ENCODE peak calls at places on chromosomes 6 and 20, in five cellular contexts. One of them, this sample, is unnamed.

GRCh38 chr6:22681761-22682160 is 112.4 kb downstream of the HDGFL1 start:
- DNase-seq in ovary: no peak
- DNase-seq in spleen: no peak
- DNase-seq in Peyer's patch: no peak
- DNase-seq in lower leg skin: no peak
- DNase-seq in this sample: no peak

GRCh38 chr6:34300332-34300751 is 51.5 kb upstream of the SMIM29 start:
- DNase-seq in lower leg skin: no peak
- DNase-seq in Peyer's patch: no peak
- DNase-seq in ovary: no peak
- DNase-seq in spleen: no peak
- DNase-seq in this sample: no peak

GRCh38 chr6:142242269-142242668 is 59.5 kb upstream of the ADGRG6 start:
- DNase-seq in lower leg skin: no peak
- DNase-seq in ovary: no peak
- DNase-seq in Peyer's patch: no peak
- DNase-seq in spleen: no peak
- DNase-seq in this sample: no peak

GRCh38 chr6:68638225-68638900 is 3.3 kb downstream of the ADGRB3 start:
- DNase-seq in lower leg skin: no peak
- DNase-seq in ovary: peak
- DNase-seq in Peyer's patch: no peak
- DNase-seq in spleen: no peak
- DNase-seq in this sample: no peak

GRCh38 chr6:11397622-11398450 is 139.7 kb upstream of the TMEM170B start:
- DNase-seq in Peyer's patch: no peak
- DNase-seq in lower leg skin: no peak
- DNase-seq in spleen: no peak
- DNase-seq in ovary: no peak
- DNase-seq in this sample: no peak

GRCh38 chr6:3202999-3203696 is 24.3 kb downstream of the TUBB2B start:
- DNase-seq in ovary: no peak
- DNase-seq in Peyer's patch: no peak
- DNase-seq in lower leg skin: no peak
- DNase-seq in spleen: no peak
- DNase-seq in this sample: no peak

GRCh38 chr20:49656304-49656703 is 57.4 kb downstream of the B4GALT5 start:
- DNase-seq in lower leg skin: no peak
- DNase-seq in Peyer's patch: no peak
- DNase-seq in ovary: no peak
- DNase-seq in spleen: no peak
- DNase-seq in this sample: no peak

GRCh38 chr20:60037120-60037499 is 78.9 kb downstream of the CDH26 start:
- DNase-seq in lower leg skin: no peak
- DNase-seq in ovary: no peak
- DNase-seq in spleen: no peak
- DNase-seq in Peyer's patch: no peak
- DNase-seq in this sample: peak

GRCh38 chr6:44512868-44513641 is 125.5 kb downstream of the CDC5L start:
- DNase-seq in lower leg skin: peak
- DNase-seq in ovary: no peak
- DNase-seq in Peyer's patch: no peak
- DNase-seq in spleen: no peak
- DNase-seq in this sample: no peak

GRCh38 chr6:126341126-126341525 is 1.2 kb downstream of the CENPW start:
- DNase-seq in Peyer's patch: no peak
- DNase-seq in spleen: no peak
- DNase-seq in ovary: no peak
- DNase-seq in lower leg skin: no peak
- DNase-seq in this sample: no peak

GRCh38 chr6:126337323-126337722 is 2.6 kb upstream of the CENPW start:
- DNase-seq in ovary: no peak
- DNase-seq in spleen: no peak
- DNase-seq in Peyer's patch: no peak
- DNase-seq in lower leg skin: no peak
- DNase-seq in this sample: no peak

GRCh38 chr6:126344181-126344580 is 4.3 kb downstream of the CENPW start:
- DNase-seq in Peyer's patch: no peak
- DNase-seq in ovary: no peak
- DNase-seq in lower leg skin: no peak
- DNase-seq in spleen: no peak
- DNase-seq in this sample: no peak

GRCh38 chr6:126335210-126335609 is 4.7 kb upstream of the CENPW start:
- DNase-seq in ovary: no peak
- DNase-seq in Peyer's patch: no peak
- DNase-seq in spleen: no peak
- DNase-seq in lower leg skin: no peak
- DNase-seq in this sample: no peak

DNA sequence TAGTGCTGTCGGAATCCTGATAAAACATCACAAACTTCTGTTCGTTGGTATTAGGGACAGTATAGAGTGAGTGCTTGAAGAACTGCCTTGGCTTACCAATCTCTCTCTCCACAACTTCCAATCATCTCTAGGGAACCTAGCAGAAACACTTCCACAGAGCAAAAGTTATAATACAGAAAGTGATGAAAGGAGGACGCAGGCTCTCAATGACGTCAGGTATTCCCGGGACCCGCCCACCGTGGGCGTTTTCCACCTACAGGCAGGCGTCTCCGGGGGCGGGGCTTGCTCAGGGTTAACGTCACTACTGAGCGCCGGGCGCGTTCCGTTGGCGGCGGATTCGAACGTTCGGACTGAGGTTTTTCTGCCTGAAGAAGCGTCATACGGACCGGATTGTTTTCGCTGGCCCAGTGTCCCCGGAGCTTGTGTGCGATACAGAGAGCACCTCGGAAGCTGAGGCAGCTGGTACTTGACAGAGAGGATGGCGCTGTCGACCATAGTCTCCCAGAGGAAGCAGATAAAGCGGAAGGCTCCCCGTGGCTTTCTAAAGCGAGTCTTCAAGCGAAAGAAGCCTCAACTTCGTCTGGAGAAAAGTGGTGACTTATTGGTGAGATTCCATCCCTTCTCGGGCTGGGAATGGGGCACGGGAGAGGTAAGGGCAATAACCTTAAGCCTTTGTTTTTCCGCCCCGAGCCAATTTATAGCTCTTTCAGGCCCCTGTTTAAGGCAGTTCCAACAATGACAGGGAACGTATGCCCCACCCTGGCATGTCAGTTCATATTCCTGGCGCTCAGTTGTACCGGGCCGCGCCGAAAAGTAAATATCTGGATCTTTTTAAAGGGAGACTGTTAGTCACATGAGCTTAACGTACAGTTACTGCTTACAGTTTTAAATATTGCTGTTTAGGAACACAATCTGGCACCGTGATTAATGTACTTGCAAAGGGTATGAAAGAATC is at the start of gene CENPW:
- DNase-seq in spleen: peak
- DNase-seq in ovary: peak
- DNase-seq in Peyer's patch: peak
- DNase-seq in lower leg skin: peak
- DNase-seq in this sample: peak
- TF ChIP-seq POLR2A in spleen: no peak
- TF ChIP-seq POLR2A in ovary: no peak
- TF ChIP-seq POLR2A in Peyer's patch: peak
- TF ChIP-seq POLR2A in lower leg skin: no peak
- TF ChIP-seq POLR2A in this sample: peak

GRCh38 chr6:166691199-166691598 is 64.1 kb upstream of the RPS6KA2 start:
- DNase-seq in Peyer's patch: no peak
- DNase-seq in spleen: no peak
- DNase-seq in ovary: no peak
- DNase-seq in lower leg skin: no peak
- DNase-seq in this sample: peak
- TF ChIP-seq POLR2A in Peyer's patch: no peak
- TF ChIP-seq POLR2A in spleen: no peak
- TF ChIP-seq POLR2A in ovary: no peak
- TF ChIP-seq POLR2A in lower leg skin: no peak
- TF ChIP-seq POLR2A in this sample: no peak

DNA sequence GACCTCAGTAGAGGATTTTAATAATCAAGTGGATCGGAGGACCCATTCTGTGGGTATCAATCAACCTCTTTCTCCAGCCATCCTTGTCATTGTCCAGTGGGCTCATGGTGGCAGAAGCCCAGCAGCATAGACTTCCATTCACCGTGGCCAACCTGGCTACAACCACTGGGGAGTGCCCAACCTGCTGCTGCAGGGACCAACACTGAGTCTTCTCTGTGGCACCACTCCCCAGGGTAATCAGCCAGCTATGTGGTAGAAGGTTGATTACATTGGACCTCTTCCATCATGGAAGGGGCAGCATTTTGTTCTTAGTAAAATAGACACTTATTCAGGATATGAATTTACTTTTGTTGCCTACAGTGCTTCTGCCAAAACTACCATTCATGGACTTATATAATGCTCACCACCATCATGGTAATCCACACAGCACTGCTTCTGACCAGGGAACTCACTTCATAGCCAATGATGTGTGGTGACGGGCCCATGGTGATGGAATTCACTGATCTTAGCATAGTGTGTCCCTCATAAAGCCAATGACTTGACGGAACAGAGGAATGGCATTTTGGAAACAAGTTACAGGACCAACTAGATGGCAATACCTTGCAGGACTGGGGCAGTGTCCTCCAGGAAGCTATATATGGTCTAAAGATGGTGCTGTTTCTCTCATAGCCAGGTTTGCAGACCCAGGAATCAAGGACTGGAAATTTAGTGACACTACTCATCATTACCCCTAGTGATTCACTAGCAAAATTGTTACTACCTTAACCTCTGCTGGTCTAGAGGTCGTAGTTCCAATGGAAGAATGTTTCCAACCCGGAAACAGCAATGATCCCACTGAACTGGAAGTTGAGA is 7.6 kb downstream of the CD24 start:
- DNase-seq in lower leg skin: no peak
- DNase-seq in spleen: no peak
- DNase-seq in ovary: no peak
- DNase-seq in Peyer's patch: no peak
- DNase-seq in this sample: no peak
- TF ChIP-seq POLR2A in lower leg skin: no peak
- TF ChIP-seq POLR2A in spleen: no peak
- TF ChIP-seq POLR2A in ovary: no peak
- TF ChIP-seq POLR2A in Peyer's patch: no peak
- TF ChIP-seq POLR2A in this sample: no peak

DNA sequence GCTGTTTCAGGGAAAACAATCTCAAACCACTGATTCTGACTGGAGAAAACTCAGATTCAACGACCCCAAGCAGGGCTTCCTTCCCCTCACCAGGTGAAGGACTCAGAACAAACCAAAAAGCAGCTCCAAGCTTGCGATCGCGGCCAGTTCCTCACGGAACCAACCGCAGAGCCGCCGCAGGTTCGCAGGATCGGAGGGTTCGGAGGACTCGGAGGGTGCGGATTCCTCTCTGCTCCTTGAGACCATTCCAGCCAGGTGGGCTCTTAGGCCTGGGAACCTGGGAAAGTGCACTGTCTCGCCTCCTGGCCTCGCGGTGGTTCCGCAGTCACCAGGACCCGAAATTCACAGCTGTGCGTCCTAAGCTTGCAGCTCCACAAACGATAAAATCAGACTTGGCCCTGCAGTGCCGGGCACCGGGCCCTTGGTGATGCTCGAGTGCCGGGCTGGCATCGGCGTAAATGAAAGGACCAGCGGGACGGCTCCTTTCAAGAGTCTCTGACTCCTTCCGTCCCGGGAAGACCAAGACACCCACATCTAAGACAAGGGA is 70.0 kb upstream of the PRSS16 start:
- DNase-seq in spleen: peak
- DNase-seq in lower leg skin: peak
- DNase-seq in ovary: peak
- DNase-seq in Peyer's patch: peak
- DNase-seq in this sample: peak
- TF ChIP-seq POLR2A in spleen: no peak
- TF ChIP-seq POLR2A in lower leg skin: no peak
- TF ChIP-seq POLR2A in ovary: no peak
- TF ChIP-seq POLR2A in Peyer's patch: no peak
- TF ChIP-seq POLR2A in this sample: no peak

DNA sequence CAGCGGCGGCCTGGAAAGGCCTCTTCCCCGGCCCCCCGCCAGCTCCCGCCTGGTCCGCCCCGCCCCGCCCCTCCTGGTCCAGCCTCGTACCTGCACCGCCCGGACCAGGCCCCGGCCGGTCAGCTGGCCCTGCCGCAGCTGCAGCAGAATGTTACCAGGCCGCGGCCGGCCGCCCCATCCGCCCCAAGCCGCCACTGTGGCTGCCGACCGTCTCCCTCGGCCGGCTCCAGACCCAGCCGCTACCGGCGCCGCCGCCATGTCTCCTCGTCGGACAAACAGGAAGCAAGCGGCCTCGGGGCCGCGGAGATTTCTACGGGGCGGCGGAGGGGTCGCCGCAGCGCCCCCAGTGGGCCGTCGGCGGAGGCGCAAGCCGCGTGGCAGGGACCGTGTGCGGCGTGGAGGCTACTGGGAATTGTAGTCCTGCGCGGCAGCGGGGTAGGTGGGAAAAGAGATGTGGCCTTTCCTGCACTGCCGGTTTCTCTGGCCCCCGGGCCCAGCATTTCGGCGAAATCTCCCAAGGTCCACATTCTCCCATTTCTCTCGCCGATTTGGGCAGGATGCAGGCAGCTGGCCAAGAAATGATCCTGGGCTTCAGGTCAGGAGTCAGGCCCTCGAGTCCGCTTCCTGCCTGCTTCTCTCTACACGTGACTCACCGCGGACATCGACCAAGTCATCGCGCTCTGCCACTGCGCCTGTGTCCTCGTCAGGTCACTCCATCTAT is at the start of gene TRPC4AP:
- DNase-seq in spleen: peak
- DNase-seq in lower leg skin: peak
- DNase-seq in Peyer's patch: peak
- DNase-seq in ovary: peak
- DNase-seq in this sample: peak
- TF ChIP-seq POLR2A in spleen: no peak
- TF ChIP-seq POLR2A in lower leg skin: no peak
- TF ChIP-seq POLR2A in Peyer's patch: peak
- TF ChIP-seq POLR2A in ovary: peak
- TF ChIP-seq POLR2A in this sample: peak

DNA sequence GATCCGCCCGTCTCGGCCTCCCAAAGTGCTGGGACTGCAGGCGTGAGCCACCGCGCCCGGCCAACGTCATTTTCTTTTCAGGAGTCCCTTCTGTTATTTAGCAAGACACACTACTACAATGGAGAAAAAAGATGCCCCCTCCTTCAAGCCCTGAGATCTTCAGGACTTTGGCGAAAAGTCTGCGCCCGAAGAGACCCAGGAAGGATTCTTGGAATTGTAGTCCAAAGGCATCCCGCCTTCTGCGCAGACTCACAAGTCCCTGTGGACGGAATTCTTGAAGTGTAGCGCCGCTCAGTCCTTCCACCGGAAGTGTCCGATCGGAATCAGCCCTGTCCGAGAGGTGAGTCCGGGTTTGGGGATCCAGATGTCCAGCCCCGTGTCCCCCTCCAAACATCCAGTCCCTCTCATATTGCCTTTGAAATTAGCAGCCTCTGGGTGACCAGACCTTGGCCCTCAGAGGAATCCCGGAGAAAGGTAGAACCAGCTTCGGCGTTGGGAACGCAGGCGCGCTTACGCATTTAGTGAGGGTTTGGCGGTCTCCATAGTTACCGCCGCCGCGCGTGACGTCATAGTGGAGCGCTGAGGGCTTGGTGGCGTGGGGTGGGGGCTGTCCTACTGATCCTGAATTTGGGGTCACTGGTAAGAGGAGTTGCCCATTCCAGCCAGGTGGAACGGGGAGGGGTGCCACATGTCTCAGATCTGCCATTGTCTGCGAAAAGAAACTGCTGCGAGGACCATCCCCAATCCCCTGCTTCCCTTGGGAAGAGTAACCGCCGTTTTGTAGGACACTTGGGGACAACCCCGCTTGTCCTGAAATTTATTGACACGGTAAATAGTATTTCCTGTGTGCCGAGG is 490 bp downstream of the ZNF165 start:
- DNase-seq in ovary: peak
- DNase-seq in spleen: peak
- DNase-seq in Peyer's patch: peak
- DNase-seq in lower leg skin: peak
- DNase-seq in this sample: peak
- TF ChIP-seq POLR2A in ovary: peak
- TF ChIP-seq POLR2A in spleen: no peak
- TF ChIP-seq POLR2A in Peyer's patch: peak
- TF ChIP-seq POLR2A in lower leg skin: no peak
- TF ChIP-seq POLR2A in this sample: peak

This sample was measured in H54.